ENCODE peak calls at places on chromosomes 11 and 22, in six cellular contexts. A is H1, L is neuronal stem cell, J is mesenchymal stem cell, Y is IMR-90, Q is trophoblast cell. I is an unnamed sample.

GRCh38 chr11:108486331-108486730 is 11.9 kb downstream of the POGLUT3 start:
- DNase-seq in Y (no peak), A (no peak), Q (peak; percentile 82), J (no peak), L (no peak), I (no peak)

GRCh38 chr11:32451808-32452207 is 16.5 kb upstream of the WT1 start:
- DNase-seq in Y (no peak), J (no peak), A (no peak), L (no peak), Q (no peak), I (no peak)

GRCh38 chr11:10490398-10491232 is 35.6 kb downstream of the AMPD3 start:
- DNase-seq in Q (peak; percentile 33), A (no peak), Y (peak; percentile 99), L (peak; percentile 37), J (peak; percentile 99), I (peak; percentile 27)

GRCh38 chr11:118545533-118545932 is 14.5 kb downstream of the TMEM25 start:
- DNase-seq in Y (no peak), Q (no peak), L (no peak), J (no peak), A (no peak), I (no peak)

GRCh38 chr22:36327922-36328551 is 59.7 kb downstream of the MYH9 start:
- DNase-seq in A (no peak), Q (peak; percentile 44), J (no peak), L (no peak), Y (peak; percentile 78), I (no peak)

GRCh38 chr11:126477526-126478275 is 122.2 kb downstream of the ST3GAL4 start:
- DNase-seq in A (no peak), J (no peak), L (no peak), Y (no peak), Q (no peak), I (no peak)

GRCh38 chr11:130877532-130877931 is 38.7 kb downstream of the SNX19 start:
- DNase-seq in J (no peak), Q (no peak), L (no peak), Y (no peak), A (no peak), I (no peak)

GRCh38 chr11:72724851-72725730 is 27.1 kb downstream of the ARAP1 start:
- DNase-seq in Y (peak; percentile 84), A (peak; percentile 89), Q (peak; percentile 92), L (peak; percentile 79), J (peak; percentile 87), I (peak; percentile 76)

GRCh38 chr11:76314741-76315090 is 66.2 kb downstream of the THAP12 start:
- DNase-seq in Q (peak; percentile 36), L (no peak), Y (peak; percentile 61), A (no peak), J (peak; percentile 61), I (no peak)

GRCh38 chr11:84800755-84801346 is 826.3 kb downstream of the DLG2 start:
- DNase-seq in Q (peak; percentile 26), A (no peak), Y (peak; percentile 36), L (peak; percentile 17), J (peak; percentile 23), I (no peak)

GRCh38 chr11:126476977-126477376 is 121.5 kb downstream of the ST3GAL4 start:
- DNase-seq in Y (no peak), J (no peak), L (no peak), Q (no peak), A (no peak), I (no peak)

GRCh38 chr11:13354335-13354734 is 76.7 kb downstream of the BMAL1 start:
- DNase-seq in Y (peak; percentile 29), L (no peak), Q (peak; percentile 70), J (no peak), A (no peak), I (peak; percentile 70)

GRCh38 chr11:120031612-120032600 is 106.0 kb downstream of the TRIM29 start:
- DNase-seq in Q (no peak), Y (no peak), J (no peak), L (no peak), A (peak; percentile 39), I (no peak)

GRCh38 chr11:73983764-73984543 is 1.3 kb upstream of the UCP2 start:
- DNase-seq in A (no peak), L (no peak), J (no peak), Y (no peak), Q (no peak), I (no peak)

GRCh38 chr22:22878801-22879674 is 8.6 kb upstream of the IGLL5 start:
- DNase-seq in Y (no peak), L (no peak), J (no peak), A (no peak), Q (no peak), I (no peak)

GRCh38 chr22:39592104-39593060 is 21.8 kb downstream of the CACNA1I start:
- DNase-seq in J (peak; percentile 85), Y (peak; percentile 80), A (no peak), Q (peak; percentile 42), L (no peak), I (no peak)

GRCh38 chr11:124801014-124801413 is 808 bp upstream of the MSANTD2 start:
- DNase-seq in L (no peak), Y (peak; percentile 39), J (peak; percentile 70), Q (peak; percentile 82), A (no peak), I (no peak)

GRCh38 chr11:86099727-86100320 is 30.9 kb upstream of the PICALM start:
- DNase-seq in L (no peak), A (no peak), Y (peak; percentile 71), Q (peak; percentile 92), J (no peak), I (no peak)

GRCh38 chr11:44404736-44405395 is 94.9 kb upstream of the ALX4 start:
- DNase-seq in Y (no peak), L (no peak), A (no peak), J (no peak), Q (no peak), I (no peak)

GRCh38 chr11:85595285-85595884 is 31.8 kb downstream of the DLG2 start:
- DNase-seq in Y (peak; percentile 63), J (peak; percentile 60), L (peak; percentile 23), A (no peak), Q (peak; percentile 65), I (no peak)

GRCh38 chr22:48488611-48489456 is 1338.8 kb downstream of the BRD1 start:
- DNase-seq in Y (no peak), J (no peak), A (peak; percentile 79), L (peak; percentile 66), Q (no peak), I (peak; percentile 63)

GRCh38 chr11:35158371-35159081 is 19.6 kb downstream of the CD44 start:
- DNase-seq in J (peak; percentile 78), A (no peak), L (no peak), Y (no peak), Q (no peak), I (no peak)

GRCh38 chr11:35159111-35159510 is 20.1 kb downstream of the CD44 start:
- DNase-seq in Q (no peak), L (no peak), Y (no peak), J (no peak), A (no peak), I (no peak)

GRCh38 chr11:35160248-35160820 is 21.4 kb downstream of the CD44 start:
- DNase-seq in Q (peak; percentile 88), J (no peak), L (no peak), Y (no peak), A (no peak), I (no peak)

GRCh38 chr11:35155677-35156076 is 16.7 kb downstream of the CD44 start:
- DNase-seq in J (no peak), A (no peak), Q (no peak), Y (no peak), L (no peak), I (no peak)

GRCh38 chr11:35157814-35158213 is 18.8 kb downstream of the CD44 start:
- DNase-seq in Q (no peak), J (no peak), L (no peak), Y (no peak), A (no peak), I (no peak)
- H3K4me1 ChIP-seq in Q (peaks cover 9% of the 10 kb centered on the region), J (peaks cover 14% of the 10 kb centered on the region), L (peaks cover 3% of the 10 kb centered on the region), Y (peaks cover 42% of the 10 kb centered on the region), A (no peaks in the 10 kb centered on the region), I (peaks cover 4% of the 10 kb centered on the region)

GRCh38 chr11:19499999-19500398 is 212.6 kb upstream of the NAV2 start:
- DNase-seq in L (no peak), Q (no peak), A (no peak), Y (peak; percentile 68), J (no peak), I (no peak)
- H4K91ac ChIP-seq in L (no peak overlapping the region), Q (no peak overlapping the region), A (no peak overlapping the region), Y (no peak overlapping the region), J (no peak overlapping the region), I (no peak overlapping the region)

DNA sequence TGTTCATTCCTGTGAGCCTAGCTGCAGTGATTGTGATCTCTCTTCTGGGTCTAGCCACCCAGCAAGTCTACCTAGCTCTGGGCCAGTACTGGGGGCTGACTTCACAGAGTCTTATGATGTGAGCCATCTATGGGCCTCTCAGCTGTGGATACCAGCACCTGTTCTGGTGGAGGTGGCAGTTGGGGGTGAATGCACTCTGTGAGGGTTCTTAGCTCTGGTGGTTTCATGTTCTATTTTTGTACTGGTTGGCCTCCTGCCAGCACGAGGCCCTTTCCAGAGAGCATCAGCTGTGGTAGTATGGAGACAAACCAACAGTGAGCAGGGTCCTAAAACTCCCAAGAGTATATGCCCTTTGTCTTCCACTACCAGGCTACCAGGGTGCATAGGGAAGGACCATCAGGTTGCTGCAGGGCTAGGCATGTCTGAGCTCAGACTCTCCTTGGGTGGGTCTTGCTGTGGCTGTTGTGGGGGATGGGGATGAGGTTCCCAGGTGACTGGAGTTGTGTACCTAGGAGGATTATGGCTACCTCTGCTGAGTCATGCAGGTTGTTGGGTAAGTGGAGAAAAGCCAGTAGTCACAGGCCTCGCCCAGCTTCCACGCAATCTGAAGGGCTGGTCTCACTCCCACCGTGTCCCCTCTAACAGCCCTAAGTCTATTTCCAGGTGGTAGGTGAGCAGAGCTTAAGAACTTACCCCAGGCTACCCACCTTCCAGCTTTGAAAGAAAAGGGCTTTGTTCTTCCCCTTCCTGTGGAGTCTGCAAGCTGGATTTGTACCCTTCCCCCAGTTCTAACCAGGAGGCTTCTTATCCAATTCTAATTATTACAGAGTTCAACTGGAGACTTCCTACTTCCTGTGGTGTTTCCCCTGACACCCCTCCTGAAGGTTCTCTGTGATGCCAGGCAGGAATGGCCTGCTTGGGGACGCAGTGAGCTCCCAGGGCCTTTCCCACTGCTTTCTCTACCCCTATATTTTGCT is 250.7 kb downstream of the LUZP2 start:
- DNase-seq in J (no peak), Q (no peak), Y (no peak), L (no peak), A (no peak), I (no peak)
- H3K4me1 ChIP-seq in J (no peaks in the 10 kb centered on the region), Q (no peaks in the 10 kb centered on the region), Y (no peaks in the 10 kb centered on the region), L (no peaks in the 10 kb centered on the region), A (no peaks in the 10 kb centered on the region), I (no peaks in the 10 kb centered on the region)

DNA sequence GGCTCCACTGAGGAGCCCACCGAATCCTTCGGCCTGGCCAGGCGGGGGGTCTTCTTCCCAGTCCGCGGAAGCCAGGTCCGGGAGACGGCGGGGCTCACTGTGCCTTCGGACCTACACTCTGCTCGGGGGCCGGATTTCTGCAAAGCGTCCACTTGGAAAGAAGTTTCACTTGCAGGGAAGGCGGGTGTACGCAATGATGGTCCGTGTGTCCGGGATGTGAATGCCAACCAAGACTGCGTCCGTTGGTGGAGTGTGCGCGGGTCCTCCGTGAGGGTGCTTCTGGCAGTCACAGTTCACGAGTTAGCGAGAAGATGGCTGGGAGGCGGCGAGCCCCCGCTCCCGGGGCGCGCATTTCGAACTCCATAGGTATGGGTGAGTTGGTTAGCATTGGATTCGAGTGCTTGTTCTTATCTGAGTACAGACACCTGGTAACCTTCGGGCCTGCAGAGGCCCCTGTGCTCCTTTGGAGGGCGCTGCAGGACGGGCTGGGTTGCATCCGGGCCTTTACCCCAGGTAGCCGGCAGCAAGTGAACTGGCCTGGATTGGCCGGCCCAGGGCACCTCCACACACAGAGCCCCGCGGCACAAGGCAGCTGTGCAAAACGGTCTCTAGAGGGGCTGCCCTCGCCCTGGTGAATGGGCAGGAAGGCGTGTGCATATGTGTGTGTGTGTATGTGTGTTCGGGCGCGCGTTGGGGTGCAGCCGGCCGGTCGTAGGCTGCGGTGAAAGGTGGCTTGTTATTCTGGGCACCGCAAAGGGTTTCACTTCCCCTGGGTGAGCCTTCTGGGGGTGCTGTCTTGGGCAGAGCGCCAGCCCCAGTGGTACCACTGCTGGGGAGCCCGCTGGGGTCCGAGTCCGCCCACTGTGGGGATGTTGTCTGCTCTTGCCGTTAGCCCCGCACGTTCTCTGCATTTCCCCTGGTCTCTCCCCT is 13.3 kb upstream of the CYP2R1 start:
- DNase-seq in A (peak; percentile 79), Q (no peak), L (no peak), Y (peak; percentile 10), J (peak; percentile 34), I (peak; percentile 90)
- H4K91ac ChIP-seq in A (no peak overlapping the region), Q (no peak overlapping the region), L (peak overlapping the region; percentile 77), Y (no peak overlapping the region), J (no peak overlapping the region), I (no peak overlapping the region)

I was measured in H9.